ENCODE peak calls at places on chromosomes 13 and 19, in eight cellular contexts. D, I, C, U, F, A, Y and P are unnamed samples.

GRCh38 chr13:114115796-114116195 is 16.6 kb downstream of the RASA3 start:
- DNase-seq in D (no peak), I (no peak), C (no peak), U (no peak), F (no peak), A (no peak), Y (no peak), P (no peak)

GRCh38 chr13:96141032-96141431 is 51.1 kb downstream of the HS6ST3 start:
- DNase-seq in D (no peak), I (no peak), C (no peak), U (no peak), F (no peak), A (peak; percentile 20), Y (no peak), P (no peak)

GRCh38 chr13:99969934-99970760 is 1.4 kb downstream of the ZIC5 start:
- DNase-seq in D (peak; percentile 66), I (peak; percentile 76), C (peak; percentile 76), U (no peak), F (no peak), A (peak; percentile 57), Y (no peak), P (no peak)

GRCh38 chr19:53511357-53511756 is 26.6 kb upstream of the ZNF331 start:
- DNase-seq in D (no peak), I (no peak), C (no peak), U (no peak), F (no peak), A (no peak), Y (no peak), P (no peak)

GRCh38 chr19:29841559-29842367 is 30.0 kb downstream of the CCNE1 start:
- DNase-seq in D (peak; percentile 78), I (peak; percentile 35), C (no peak), U (peak; percentile 56), F (no peak), A (peak; percentile 91), Y (peak; percentile 19), P (no peak)

GRCh38 chr13:65719831-65720230 is 1510.3 kb downstream of the PCDH9 start:
- DNase-seq in D (no peak), I (no peak), C (no peak), U (no peak), F (no peak), A (no peak), Y (peak; percentile 88), P (no peak)

GRCh38 chr19:55305491-55305890 is 19.6 kb downstream of the TMEM150B start:
- DNase-seq in D (no peak), I (peak; percentile 80), C (peak; percentile 79), U (peak; percentile 84), F (no peak), A (no peak), Y (peak; percentile 23), P (no peak)

GRCh38 chr13:80604094-80604493 is 263.2 kb upstream of the SPRY2 start:
- DNase-seq in D (no peak), I (no peak), C (no peak), U (no peak), F (no peak), A (no peak), Y (no peak), P (no peak)

GRCh38 chr19:55212447-55212846 is 3.1 kb upstream of the PTPRH start:
- DNase-seq in D (peak; percentile 72), I (peak; percentile 65), C (no peak), U (no peak), F (peak; percentile 13), A (peak; percentile 64), Y (peak; percentile 26), P (peak; percentile 20)

GRCh38 chr19:42173695-42174094 is 41.4 kb upstream of the POU2F2 start:
- DNase-seq in D (no peak), I (no peak), C (no peak), U (no peak), F (no peak), A (no peak), Y (no peak), P (no peak)

GRCh38 chr19:41542622-41543021 is 33.3 kb upstream of the CEACAM21 start:
- DNase-seq in D (no peak), I (no peak), C (no peak), U (no peak), F (no peak), A (no peak), Y (no peak), P (no peak)

GRCh38 chr19:23943411-23943810 is 28.7 kb downstream of the ZNF726 start:
- DNase-seq in D (no peak), I (no peak), C (no peak), U (no peak), F (no peak), A (peak; percentile 49), Y (no peak), P (no peak)

GRCh38 chr13:52677823-52678222 is 25.2 kb downstream of the SUGT1 start:
- DNase-seq in D (no peak), I (peak; percentile 4), C (no peak), U (peak; percentile 12), F (no peak), A (no peak), Y (no peak), P (no peak)

GRCh38 chr19:20333508-20333907 is 166.5 kb downstream of the ZNF486 start:
- DNase-seq in D (no peak), I (no peak), C (no peak), U (no peak), F (no peak), A (no peak), Y (no peak), P (no peak)

GRCh38 chr19:55640577-55641375 is at the start of gene ZNF580:
- DNase-seq in D (no peak), I (peak; percentile 80), C (peak; percentile 86), U (peak; percentile 90), F (no peak), A (peak; percentile 40), Y (peak; percentile 71), P (no peak)

GRCh38 chr19:23321953-23322549 is 71.9 kb upstream of the ZNF724 start:
- DNase-seq in D (no peak), I (no peak), C (no peak), U (no peak), F (no peak), A (no peak), Y (no peak), P (no peak)

GRCh38 chr13:72920097-72920496 is 138.2 kb downstream of the PIBF1 start:
- DNase-seq in D (no peak), I (no peak), C (no peak), U (no peak), F (no peak), A (no peak), Y (no peak), P (no peak)

GRCh38 chr13:53068841-53069520 is 40.4 kb downstream of the OLFM4 start:
- DNase-seq in D (no peak), I (no peak), C (no peak), U (peak; percentile 51), F (no peak), A (no peak), Y (no peak), P (no peak)

GRCh38 chr19:36837902-36838783 is at the start of gene ZNF790:
- DNase-seq in D (no peak), I (peak; percentile 22), C (peak; percentile 86), U (peak; percentile 86), F (peak; percentile 53), A (peak; percentile 89), Y (peak; percentile 91), P (peak; percentile 34)
- H3K9ac ChIP-seq in D (no peak within 1 kb of the TSS), I (peak within 1 kb of the TSS; percentile 79), C (peak within 1 kb of the TSS; percentile 86), U (peak within 1 kb of the TSS; percentile 79), F (peak within 1 kb of the TSS; percentile 71), A (peak within 1 kb of the TSS; percentile 82), Y (peak within 1 kb of the TSS; percentile 71), P (peak within 1 kb of the TSS; percentile 83)

GRCh38 chr13:79097201-79097600 is 308.9 kb downstream of the RBM26 start:
- DNase-seq in D (no peak), I (no peak), C (no peak), U (no peak), F (no peak), A (no peak), Y (no peak), P (no peak)
- TF ChIP-seq POLR2AphosphoS5 in D (no peak), I (no peak), C (no peak), U (no peak), F (no peak), A (no peak), Y (no peak), P (no peak)

GRCh38 chr13:79528759-79529191 is 47.8 kb downstream of the NDFIP2 start:
- DNase-seq in D (no peak), I (no peak), C (no peak), U (no peak), F (no peak), A (no peak), Y (no peak), P (no peak)
- H3K27ac ChIP-seq in D (no peak overlapping the region), I (no peak overlapping the region), C (no peak overlapping the region), U (no peak overlapping the region), F (no peak overlapping the region), A (no peak overlapping the region), Y (no peak overlapping the region), P (no peak overlapping the region)

GRCh38 chr19:48171584-48172170 is 1.2 kb downstream of the ZSWIM9 start:
- DNase-seq in D (no peak), I (no peak), C (no peak), U (no peak), F (no peak), A (no peak), Y (no peak), P (no peak)

GRCh38 chr19:48175578-48175977 is 5.1 kb downstream of the ZSWIM9 start:
- DNase-seq in D (no peak), I (no peak), C (no peak), U (no peak), F (no peak), A (no peak), Y (no peak), P (no peak)

GRCh38 chr19:48176226-48176625 is 5.7 kb downstream of the ZSWIM9 start:
- DNase-seq in D (no peak), I (no peak), C (no peak), U (no peak), F (no peak), A (no peak), Y (no peak), P (no peak)

GRCh38 chr19:48170817-48171347 is 402 bp downstream of the ZSWIM9 start:
- DNase-seq in D (no peak), I (no peak), C (no peak), U (peak; percentile 64), F (no peak), A (no peak), Y (no peak), P (no peak)

GRCh38 chr19:48174445-48175030 is 4.1 kb downstream of the ZSWIM9 start:
- DNase-seq in D (no peak), I (no peak), C (no peak), U (no peak), F (no peak), A (no peak), Y (no peak), P (no peak)
- H3K9ac ChIP-seq in D (no peak overlapping the region), I (no peak overlapping the region), C (no peak overlapping the region), U (no peak overlapping the region), F (no peak overlapping the region), A (no peak overlapping the region), Y (no peak overlapping the region), P (no peak overlapping the region)

GRCh38 chr13:110047511-110047910 is 259.4 kb downstream of the COL4A1 start:
- DNase-seq in D (no peak), I (no peak), C (no peak), U (peak; percentile 42), F (no peak), A (no peak), Y (peak; percentile 35), P (no peak)
- TF ChIP-seq POLR2AphosphoS5 in D (no peak), I (no peak), C (no peak), U (no peak), F (no peak), A (no peak), Y (no peak), P (no peak)

GRCh38 chr19:18765224-18765623 is 25.9 kb downstream of the COMP start:
- DNase-seq in D (no peak), I (no peak), C (no peak), U (no peak), F (no peak), A (no peak), Y (no peak), P (no peak)
- H3K27ac ChIP-seq in D (no peak overlapping the region), I (no peak overlapping the region), C (no peak overlapping the region), U (peak overlapping the region; percentile 90), F (no peak overlapping the region), A (no peak overlapping the region), Y (no peak overlapping the region), P (no peak overlapping the region)